ENCODE peak calls at places on chromosomes 3 and 15, in four cellular contexts. U is CD8-positive, alpha-beta T cell; B is fibroblast of lung; D is GM20000. W is an unnamed sample.

GRCh38 chr3:167882057-167882667 is 146.6 kb downstream of the SERPINI1 start:
- DNase-seq in U (no peak), D (peak), B (peak), W (peak)

GRCh38 chr15:79332824-79333510 is 22.1 kb downstream of the TMED3 start:
- DNase-seq in U (no peak), D (no peak), B (no peak), W (no peak)

GRCh38 chr3:25468866-25469319 is 40.8 kb downstream of the RARB start:
- DNase-seq in U (no peak), D (no peak), B (peak), W (peak)

GRCh38 chr3:153160451-153161137 is 1.4 kb upstream of the RAP2B start:
- DNase-seq in D (peak), U (peak), B (peak), W (peak)

GRCh38 chr3:31934018-31934417 is 47.0 kb downstream of the OSBPL10 start:
- DNase-seq in D (no peak), B (no peak), U (no peak), W (no peak)

GRCh38 chr3:64432870-64433269 is 207.6 kb upstream of the PRICKLE2 start:
- DNase-seq in B (no peak), U (no peak), D (no peak), W (no peak)

GRCh38 chr3:153734777-153735551 is 386.2 kb upstream of the ARHGEF26 start:
- DNase-seq in B (peak), D (no peak), U (no peak), W (peak)

GRCh38 chr3:37993811-37994638 is 3.4 kb downstream of the VILL start:
- DNase-seq in D (peak), U (peak), B (peak), W (peak)

GRCh38 chr3:132549890-132550578 is 47.0 kb upstream of the ACKR4 start:
- DNase-seq in D (peak), B (peak), U (no peak), W (peak)

GRCh38 chr3:11774296-11774877 is 72.3 kb downstream of the TAMM41 start:
- DNase-seq in B (peak), D (no peak), U (no peak), W (peak)

GRCh38 chr15:37764733-37765191 is 169.7 kb upstream of the TMCO5A start:
- DNase-seq in B (peak), D (peak), U (peak), W (peak)

GRCh38 chr15:66948294-66948693 is 117.1 kb upstream of the SMAD3 start:
- DNase-seq in D (no peak), U (no peak), B (peak), W (peak)

GRCh38 chr3:173395412-173396181 is 1.9 kb upstream of the NLGN1 start:
- DNase-seq in U (peak), D (peak), B (peak), W (peak)

GRCh38 chr15:70488002-70488605 is 275.3 kb downstream of the UACA start:
- DNase-seq in U (peak), B (peak), D (peak), W (peak)

GRCh38 chr3:107431048-107431297 is 53.7 kb downstream of the CCDC54 start:
- DNase-seq in B (peak), D (peak), U (peak), W (no peak)

GRCh38 chr3:127768346-127769008 is 53.8 kb downstream of the MGLL start:
- DNase-seq in D (no peak), B (peak), U (no peak), W (peak)

GRCh38 chr3:145355175-145355574 is 805.8 kb downstream of the PLOD2 start:
- DNase-seq in B (no peak), U (no peak), D (no peak), W (no peak)

GRCh38 chr3:1609416-1609815 is 489.2 kb upstream of the CNTN4 start:
- DNase-seq in D (no peak), U (no peak), B (no peak), W (no peak)

GRCh38 chr3:49134471-49135265 is 1.8 kb upstream of the LAMB2 start:
- DNase-seq in D (no peak), U (no peak), B (no peak), W (no peak)

GRCh38 chr15:72785452-72786243 is 2.1 kb upstream of the ADPGK start:
- DNase-seq in B (peak), U (peak), D (no peak), W (peak)

GRCh38 chr15:70323111-70323851 is 225.6 kb upstream of the TLE3 start:
- DNase-seq in B (peak), U (no peak), D (no peak), W (peak)

GRCh38 chr3:10744098-10744465 is 71.9 kb upstream of the SLC6A11 start:
- DNase-seq in U (no peak), D (no peak), B (no peak), W (no peak)
- TF ChIP-seq CTCF in U (no peak), D (no peak), B (no peak), W (peak)

DNA sequence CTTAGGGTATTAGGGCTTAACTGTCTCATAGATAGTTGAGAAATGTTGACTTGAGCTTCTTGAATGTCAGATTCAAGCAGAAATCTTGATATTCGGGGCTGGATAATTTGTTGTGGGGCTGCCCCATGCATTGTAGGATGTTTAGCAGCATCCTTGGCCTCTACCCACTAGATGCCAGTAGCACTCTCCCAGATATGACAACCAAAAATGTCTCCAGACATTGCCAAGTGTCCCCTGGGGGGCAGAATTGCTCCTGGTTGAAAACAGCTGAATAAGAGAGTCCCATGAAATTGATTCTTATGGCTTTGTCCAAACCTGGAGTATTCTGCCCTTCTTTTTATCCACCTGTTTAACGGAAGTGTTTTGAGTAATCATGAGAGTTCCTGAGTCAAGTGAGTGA is 15.9 kb upstream of the LCMT2 start:
- DNase-seq in U (no peak), B (no peak), D (no peak), W (no peak)
- TF ChIP-seq CTCF in U (no peak), B (no peak), D (no peak), W (no peak)

GRCh38 chr3:129699199-129699598 is 92.7 kb upstream of the PLXND1 start:
- DNase-seq in B (no peak), U (no peak), D (no peak), W (peak)

GRCh38 chr3:129697229-129697970 is 90.9 kb upstream of the PLXND1 start:
- DNase-seq in D (no peak), B (no peak), U (no peak), W (no peak)

GRCh38 chr3:129702934-129703712 is 96.6 kb upstream of the PLXND1 start:
- DNase-seq in D (no peak), U (no peak), B (no peak), W (no peak)

GRCh38 chr3:129701161-129701560 is 94.7 kb upstream of the PLXND1 start:
- DNase-seq in B (no peak), U (no peak), D (no peak), W (no peak)

GRCh38 chr3:129699635-129700034 is 93.2 kb upstream of the PLXND1 start:
- DNase-seq in U (no peak), D (no peak), B (no peak), W (no peak)
- TF ChIP-seq CTCF in U (no peak), D (no peak), B (no peak), W (no peak)

DNA sequence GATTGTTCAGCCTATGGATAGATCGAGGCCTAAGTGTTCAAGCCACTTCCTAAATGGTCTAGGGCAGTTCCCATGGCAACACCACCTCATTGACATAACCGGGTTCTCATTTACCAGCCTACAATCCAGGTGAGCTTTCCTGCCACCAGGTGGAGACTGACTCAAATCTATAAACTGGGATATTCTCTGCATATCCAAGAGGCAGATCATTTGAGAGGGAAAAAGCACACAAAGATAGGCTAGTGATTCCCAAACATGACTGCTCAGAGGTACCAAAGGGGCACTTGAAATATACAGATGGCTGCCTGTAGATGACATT is 141.3 kb upstream of the PROK2 start:
- DNase-seq in B (peak), D (peak), U (no peak), W (peak)
- TF ChIP-seq CTCF in B (peak), D (peak), U (no peak), W (peak)

DNA sequence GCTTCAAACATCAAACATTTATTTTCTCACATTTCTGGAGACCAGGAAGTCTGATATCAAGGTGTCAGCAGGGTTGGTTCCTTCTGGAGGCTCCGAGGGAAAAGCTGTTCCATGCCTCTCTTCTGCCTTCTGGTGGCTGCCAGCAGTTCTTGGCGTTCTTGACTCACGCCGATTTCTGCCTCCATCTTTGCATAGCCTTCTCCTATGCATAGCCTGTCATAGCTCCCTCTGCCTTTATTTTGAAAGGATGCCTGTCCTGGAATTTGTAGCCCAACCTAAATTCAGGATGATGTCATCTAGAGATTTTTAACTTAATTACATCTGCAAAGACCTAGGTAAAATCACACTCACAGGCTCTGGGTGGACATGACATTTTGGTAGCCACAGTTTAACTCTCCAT is 70.4 kb downstream of the RGMA start:
- DNase-seq in B (peak), D (no peak), U (no peak), W (no peak)
- TF ChIP-seq CTCF in B (peak), D (no peak), U (no peak), W (peak)

DNA sequence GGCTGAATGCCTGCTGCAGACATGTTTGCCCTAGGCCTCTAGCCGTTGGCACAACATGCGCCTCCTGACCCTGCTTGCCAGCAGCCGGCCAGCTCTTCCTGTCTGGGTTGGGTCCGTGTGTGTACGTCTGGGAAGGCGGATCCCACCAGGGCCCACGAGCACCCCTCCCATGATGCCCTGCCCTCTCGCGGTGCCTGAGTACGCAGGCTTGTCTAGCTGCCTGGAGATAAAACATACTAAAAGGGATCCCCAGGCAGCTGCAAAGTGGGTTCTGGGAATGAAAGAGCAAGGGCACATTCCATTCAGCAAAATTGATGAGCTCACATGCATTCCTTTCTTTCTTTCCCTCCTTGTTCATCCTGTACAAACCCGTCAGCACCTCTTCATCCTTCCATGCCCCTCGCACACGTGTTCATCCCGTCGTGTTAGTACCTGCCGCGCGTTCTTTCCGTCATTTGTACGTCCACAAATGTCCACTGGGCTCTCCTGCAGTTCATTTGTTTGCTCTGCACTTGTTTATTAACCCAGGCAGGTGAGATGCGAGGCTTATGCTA is 74.3 kb downstream of the FBLN2 start:
- DNase-seq in U (no peak), D (no peak), B (no peak), W (peak)
- TF ChIP-seq CTCF in U (no peak), D (no peak), B (no peak), W (no peak)

GRCh38 chr15:75452364-75452967 is 976 bp upstream of the SIN3A start:
- DNase-seq in B (peak), U (peak), D (peak), W (peak)

GRCh38 chr15:75454471-75455418 is 3.3 kb upstream of the SIN3A start:
- DNase-seq in U (peak), B (no peak), D (peak), W (peak)

GRCh38 chr15:75451674-75452363 is at the start of gene SIN3A:
- DNase-seq in U (peak), D (peak), B (peak), W (peak)

GRCh38 chr15:75453703-75454470 is 2.4 kb upstream of the SIN3A start:
- DNase-seq in D (peak), U (peak), B (peak), W (peak)

GRCh38 chr15:75452968-75453702 is 1.6 kb upstream of the SIN3A start:
- DNase-seq in U (peak), B (peak), D (no peak), W (peak)
- TF ChIP-seq CTCF in U (no peak), B (no peak), D (peak), W (no peak)